ENCODE peak calls at places on chromosomes 6 and 20, in seven cellular contexts. P, U, G, L, X, M and V are unnamed samples.

GRCh38 chr6:109007521-109007920 is 87.1 kb downstream of the SESN1 start:
- DNase-seq in M (no peak), X (no peak), U (no peak), G (no peak), L (no peak), P (no peak), V (no peak)

GRCh38 chr20:58839991-58840747 is 10.5 kb downstream of the GNAS-AS1 start:
- DNase-seq in P (no peak), U (no peak), M (no peak), X (no peak), L (peak; percentile 49), G (no peak), V (no peak)

GRCh38 chr20:24991897-24992419 is 593 bp downstream of the APMAP start:
- DNase-seq in P (no peak), X (no peak), U (no peak), M (no peak), L (no peak), G (peak; percentile 4), V (no peak)

GRCh38 chr6:169110934-169111602 is 142.6 kb downstream of the THBS2 start:
- DNase-seq in U (no peak), X (no peak), P (no peak), L (no peak), M (no peak), G (no peak), V (no peak)

GRCh38 chr6:50849781-50850180 is 31.1 kb downstream of the TFAP2B start:
- DNase-seq in G (no peak), U (no peak), X (no peak), P (no peak), L (no peak), M (no peak), V (no peak)

GRCh38 chr20:59221049-59221748 is 57.6 kb downstream of the ZNF831 start:
- DNase-seq in P (no peak), L (peak; percentile 26), G (no peak), U (no peak), M (no peak), X (no peak), V (no peak)

GRCh38 chr6:43093361-43094289 is 17.5 kb downstream of the PTK7 start:
- DNase-seq in P (peak; percentile 84), G (no peak), X (no peak), M (no peak), L (peak; percentile 65), U (no peak), V (no peak)

GRCh38 chr6:121443953-121444590 is 8.6 kb downstream of the GJA1 start:
- DNase-seq in X (no peak), L (no peak), G (peak; percentile 41), U (no peak), M (no peak), P (peak; percentile 18), V (no peak)

GRCh38 chr6:40930555-40930954 is 108.5 kb downstream of the UNC5CL start:
- DNase-seq in X (no peak), G (peak; percentile 6), M (no peak), P (peak; percentile 53), U (no peak), L (no peak), V (no peak)